ENCODE peak calls at places on chromosome 1, in ten cellular contexts. R is kidney tubule cell, T is ACHN, S is fibroblast of pulmonary artery, H is heart left ventricle, I is iPS-NIHi11, C is HCEC 1CT, Q is tibial nerve, B is left ventricle myocardium superior, U is brain microvascular endothelial cell. K is an unnamed sample.

GRCh38 chr1:2566106-2567045 is 10.2 kb downstream of the TNFRSF14 start:
- DNase-seq in R (peak), T (no peak), S (no peak), H (no peak), I (no peak), C (no peak), Q (no peak), B (no peak), U (no peak), K (no peak)

GRCh38 chr1:116847688-116848531 is 61.8 kb upstream of the PTGFRN start:
- DNase-seq in R (no peak), T (no peak), S (peak), H (peak), I (no peak), C (peak), Q (no peak), B (peak), U (peak), K (no peak)

GRCh38 chr1:30040081-30041019 is 683.0 kb downstream of the MATN1 start:
- DNase-seq in R (no peak), T (no peak), S (no peak), H (no peak), I (no peak), C (no peak), Q (no peak), B (no peak), U (no peak), K (no peak)

GRCh38 chr1:53947172-53947835 is 1.2 kb downstream of the LRRC42 start:
- DNase-seq in R (no peak), T (no peak), S (no peak), H (no peak), I (no peak), C (no peak), Q (no peak), B (no peak), U (no peak), K (no peak)

GRCh38 chr1:172417552-172417951 is 2.9 kb upstream of the C1orf105 start:
- DNase-seq in R (peak), T (peak), S (no peak), H (no peak), I (no peak), C (no peak), Q (no peak), B (no peak), U (no peak), K (peak)

GRCh38 chr1:226797151-226797550 is 58.1 kb upstream of the ITPKB start:
- DNase-seq in R (peak), T (no peak), S (no peak), H (no peak), I (no peak), C (no peak), Q (no peak), B (no peak), U (no peak), K (no peak)

GRCh38 chr1:53501065-53502005 is 42.1 kb downstream of the DMRTB1 start:
- DNase-seq in R (no peak), T (no peak), S (no peak), H (no peak), I (no peak), C (no peak), Q (no peak), B (no peak), U (no peak), K (no peak)

GRCh38 chr1:117793396-117793795 is 136.0 kb downstream of the GDAP2 start:
- DNase-seq in R (no peak), T (no peak), S (no peak), H (no peak), I (no peak), C (no peak), Q (no peak), B (no peak), U (no peak), K (no peak)

GRCh38 chr1:25106352-25106751 is 126.0 kb downstream of the SYF2 start:
- DNase-seq in R (no peak), T (no peak), S (no peak), H (no peak), I (no peak), C (no peak), Q (no peak), B (no peak), U (no peak), K (no peak)

GRCh38 chr1:169483500-169483966 is 2.2 kb downstream of the SLC19A2 start:
- DNase-seq in R (peak), T (no peak), S (peak), H (no peak), I (no peak), C (peak), Q (no peak), B (no peak), U (no peak), K (no peak)

GRCh38 chr1:64112281-64112680 is 91.1 kb upstream of the UBE2U start:
- DNase-seq in R (peak), T (peak), S (peak), H (no peak), I (no peak), C (peak), Q (no peak), B (no peak), U (peak), K (peak)

K was measured in mammary epithelial cell.